ENCODE peak calls at places on chromosome 3, in eight cellular contexts. D is adrenal gland; U is spleen; J is fibroblast of the aortic adventitia; M is psoas muscle; F is CD8-positive, alpha-beta T cell; L is cardiac fibroblast; H is RWPE1. V is an unnamed sample.
A peak's percentile ranks its signal among the peaks of the same experiment; 100 is the strongest.

GRCh38 chr3:171459942-171460225 is 321 bp downstream of the TNIK start:
- DNase-seq in L (no peak), H (peak; percentile 23), M (no peak), F (no peak), J (no peak), U (no peak), D (no peak), V (no peak)

GRCh38 chr3:18770800-18771199 is 345.7 kb upstream of the SATB1 start:
- DNase-seq in M (no peak), D (no peak), H (no peak), L (no peak), F (no peak), J (no peak), U (no peak), V (no peak)

GRCh38 chr3:45154641-45155147 is 8.5 kb upstream of the CDCP1 start:
- DNase-seq in L (no peak), D (no peak), F (no peak), M (no peak), J (no peak), U (peak; percentile 39), H (peak; percentile 48), V (no peak)

GRCh38 chr3:30354972-30355371 is 251.4 kb upstream of the TGFBR2 start:
- DNase-seq in D (no peak), U (no peak), M (no peak), J (no peak), H (no peak), F (no peak), L (no peak), V (no peak)

GRCh38 chr3:148219995-148220394 is 477.7 kb upstream of the AGTR1 start:
- DNase-seq in M (no peak), L (no peak), U (no peak), J (no peak), H (no peak), D (no peak), F (no peak), V (no peak)

GRCh38 chr3:160129459-160130061 is 95.7 kb upstream of the C3orf80 start:
- DNase-seq in U (no peak), L (peak; percentile 93), F (no peak), D (peak; percentile 24), J (peak; percentile 98), M (no peak), H (peak; percentile 75), V (no peak)

GRCh38 chr3:108124337-108125150 is 33.7 kb upstream of the CD47 start:
- DNase-seq in H (no peak), U (no peak), L (no peak), J (no peak), F (peak; percentile 64), M (no peak), D (no peak), V (no peak)

GRCh38 chr3:71542548-71543370 is 40.8 kb downstream of the FOXP1 start:
- DNase-seq in M (peak; percentile 90), J (peak; percentile 96), U (peak; percentile 83), H (peak; percentile 35), D (peak; percentile 74), L (peak; percentile 92), F (no peak), V (peak; percentile 45)

GRCh38 chr3:42518800-42519567 is 16.5 kb downstream of the VIPR1 start:
- DNase-seq in M (no peak), D (peak; percentile 21), H (no peak), L (no peak), U (no peak), J (no peak), F (peak; percentile 75), V (no peak)

GRCh38 chr3:132261501-132261900 is 55.7 kb upstream of the ACP3 start:
- DNase-seq in D (no peak), U (no peak), L (no peak), F (no peak), J (no peak), H (no peak), M (no peak), V (no peak)

GRCh38 chr3:125129512-125129962 is 73.7 kb upstream of the HEG1 start:
- DNase-seq in L (peak; percentile 97), H (peak; percentile 94), U (no peak), D (peak; percentile 91), J (peak; percentile 100), F (no peak), M (peak; percentile 90), V (no peak)

GRCh38 chr3:189488241-189488767 is 142.9 kb upstream of the TP63 start:
- DNase-seq in D (no peak), U (no peak), F (no peak), H (peak; percentile 20), J (peak; percentile 57), M (peak; percentile 81), L (peak; percentile 29), V (no peak)

GRCh38 chr3:84974347-84974746 is 15.6 kb downstream of the CADM2 start:
- DNase-seq in D (no peak), L (no peak), H (no peak), U (no peak), M (no peak), F (no peak), J (no peak), V (no peak)

GRCh38 chr3:67294341-67294740 is 296.2 kb downstream of the KBTBD8 start:
- DNase-seq in F (no peak), M (no peak), L (no peak), H (no peak), J (no peak), U (no peak), D (no peak), V (no peak)

GRCh38 chr3:33884204-33884561 is 85.8 kb downstream of the PDCD6IP start:
- DNase-seq in D (no peak), F (no peak), H (no peak), L (peak; percentile 44), J (peak; percentile 63), U (no peak), M (no peak), V (no peak)
- TF ChIP-seq CTCF in D (no peak), F (no peak), H (no peak), L (peak; percentile 49), J (peak; percentile 76), U (no peak), M (peak; percentile 30), V (no peak)

GRCh38 chr3:150543531-150543930 is 2.8 kb downstream of the SERP1 start:
- DNase-seq in M (no peak), J (no peak), F (no peak), D (no peak), H (no peak), U (no peak), L (no peak), V (no peak)

GRCh38 chr3:150543128-150543527 is 3.2 kb downstream of the SERP1 start:
- DNase-seq in H (no peak), D (no peak), U (no peak), F (no peak), J (no peak), L (no peak), M (no peak), V (no peak)

GRCh38 chr3:150540297-150540696 is 6.0 kb downstream of the SERP1 start:
- DNase-seq in F (no peak), M (no peak), L (no peak), H (no peak), U (no peak), D (no peak), J (no peak), V (no peak)

GRCh38 chr3:150535204-150535603 is 11.1 kb downstream of the SERP1 start:
- DNase-seq in F (no peak), L (no peak), U (no peak), M (no peak), J (no peak), D (no peak), H (no peak), V (no peak)

DNA sequence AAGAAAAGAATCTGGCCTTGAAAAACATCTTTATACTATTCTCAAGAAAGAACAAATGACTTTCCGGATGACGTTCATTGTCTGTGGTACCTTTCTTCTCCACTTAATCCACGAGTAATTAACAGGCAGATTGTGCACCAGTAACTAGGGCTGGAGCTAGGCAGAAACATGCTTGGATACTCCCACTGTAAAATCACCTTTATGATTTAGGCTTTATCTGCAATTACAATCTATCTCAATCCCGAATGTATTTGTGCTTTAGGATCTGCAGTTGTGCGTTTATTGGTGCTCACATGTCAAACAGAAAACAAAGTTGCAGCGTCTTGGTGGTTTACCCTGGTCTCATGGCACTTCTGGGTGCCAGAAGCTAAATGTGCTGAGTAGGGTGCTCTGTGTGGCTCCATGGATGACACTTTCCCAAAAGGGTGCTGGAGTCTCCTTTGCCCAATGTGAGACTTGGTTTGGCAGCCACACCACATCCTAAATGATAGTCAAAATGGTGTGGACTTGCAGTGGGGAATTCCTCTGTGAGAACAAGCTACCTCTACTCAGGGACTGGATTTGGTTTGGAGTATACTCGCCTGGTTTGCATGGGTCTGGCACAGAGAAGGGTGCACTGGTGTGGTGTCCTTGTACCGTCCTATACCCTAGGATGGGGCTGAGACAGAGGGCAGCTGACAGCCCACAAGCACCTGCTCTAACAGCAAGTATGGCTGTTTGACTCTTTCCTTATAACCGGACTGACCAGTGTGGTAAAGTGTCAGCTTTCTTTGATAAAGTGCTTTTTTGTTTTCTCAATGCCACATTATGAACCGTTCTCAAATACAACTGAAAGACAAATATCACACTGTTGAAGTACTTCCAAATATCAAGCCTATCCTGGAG is 7.7 kb downstream of the SERP1 start:
- DNase-seq in U (no peak), M (no peak), D (no peak), H (no peak), L (no peak), J (no peak), F (no peak), V (no peak)
- TF ChIP-seq CTCF in U (no peak), M (no peak), D (no peak), H (no peak), L (no peak), J (no peak), F (no peak), V (no peak)

DNA sequence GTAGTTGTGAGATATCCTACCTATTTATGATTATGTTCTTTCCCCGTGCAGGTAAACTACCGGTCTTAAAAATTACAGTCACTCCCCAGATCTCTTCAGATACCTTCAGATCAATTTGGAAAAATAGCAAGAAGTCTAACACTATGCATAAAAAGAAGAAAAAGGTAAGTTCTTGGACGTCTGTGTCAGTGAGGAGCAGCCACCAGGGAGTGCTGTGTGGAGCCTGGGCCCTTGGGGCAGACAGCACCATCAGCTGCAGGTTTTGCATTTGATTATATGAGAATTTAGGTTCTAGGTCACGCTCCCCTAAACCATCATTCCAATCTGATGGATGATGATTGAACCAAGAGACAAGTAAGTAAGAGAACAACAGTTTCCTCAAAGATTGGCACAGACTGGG is 8.9 kb upstream of the RNF7 start:
- DNase-seq in D (no peak), F (no peak), U (no peak), M (no peak), J (no peak), L (no peak), H (no peak), V (no peak)
- TF ChIP-seq CTCF in D (no peak), F (no peak), U (no peak), M (no peak), J (no peak), L (peak; percentile 4), H (no peak), V (no peak)

GRCh38 chr3:115922681-115923347 is 299.5 kb downstream of the GAP43 start:
- DNase-seq in L (peak; percentile 55), D (peak; percentile 4), U (no peak), M (no peak), F (no peak), J (peak; percentile 60), H (peak; percentile 10), V (peak; percentile 15)
- TF ChIP-seq CTCF in L (peak; percentile 55), D (no peak), U (no peak), M (no peak), F (no peak), J (peak; percentile 71), H (peak; percentile 20), V (peak; percentile 55)